ENCODE peak calls at places on chromosomes 4 and X, in eight cellular contexts. B is Ammon's horn; C is activated gamma-delta T cell treated with Interleukin-2 at 50 U/mL for 16 hours; F is NCI-H1105; G is activated CD8-positive, alpha-beta memory T cell treated with anti-CD3 and anti-CD28 coated beads, Interleukin-2, amount 50 U/mL, for 48 hours; U is pancreas; Y is AML-193; X is hypothalamus. Z is an unnamed sample.

GRCh38 chr4:114281561-114281960 is 302.1 kb upstream of the ARSJ start:
- DNase-seq in B (no peak), C (no peak), F (no peak), G (no peak), U (no peak), Y (no peak), X (no peak), Z (no peak)

GRCh38 chrX:117990438-117990837 is 126.2 kb downstream of the KLHL13 start:
- DNase-seq in B (no peak), C (no peak), F (no peak), G (no peak), U (no peak), Y (no peak), X (no peak), Z (no peak)

GRCh38 chr4:168942985-168943384 is 67.1 kb downstream of the CBR4 start:
- DNase-seq in B (no peak), C (no peak), F (no peak), G (no peak), U (no peak), Y (no peak), X (no peak), Z (no peak)

GRCh38 chrX:121365572-121366161 is 318.3 kb downstream of the GLUD2 start:
- DNase-seq in B (no peak), C (no peak), F (no peak), G (no peak), U (no peak), Y (no peak), X (no peak), Z (no peak)

GRCh38 chrX:15750611-15751159 is 12.6 kb downstream of the CA5B start:
- DNase-seq in B (no peak), C (no peak), F (no peak), G (peak), U (no peak), Y (no peak), X (no peak), Z (no peak)

GRCh38 chr4:46267866-46268265 is 122.1 kb downstream of the GABRA2 start:
- DNase-seq in B (no peak), C (no peak), F (no peak), G (no peak), U (no peak), Y (no peak), X (no peak), Z (no peak)

GRCh38 chrX:1393871-1394615 is 2.1 kb upstream of the SLC25A6 start:
- DNase-seq in B (no peak), C (no peak), F (no peak), G (no peak), U (no peak), Y (no peak), X (no peak), Z (no peak)

GRCh38 chr4:182126096-182126495 is 117.1 kb upstream of the TENM3 start:
- DNase-seq in B (no peak), C (no peak), F (no peak), G (no peak), U (no peak), Y (no peak), X (no peak), Z (no peak)

GRCh38 chrX:15441464-15441863 is 51.7 kb downstream of the PIR start:
- DNase-seq in B (no peak), C (no peak), F (no peak), G (no peak), U (no peak), Y (no peak), X (no peak), Z (no peak)

GRCh38 chrX:10110316-10110932 is 46.4 kb upstream of the CLCN4 start:
- DNase-seq in B (no peak), C (no peak), F (no peak), G (no peak), U (no peak), Y (no peak), X (no peak), Z (no peak)

GRCh38 chr4:1900624-1901023 is 29.4 kb downstream of the NSD2 start:
- DNase-seq in B (no peak), C (no peak), F (no peak), G (no peak), U (no peak), Y (no peak), X (no peak), Z (no peak)

GRCh38 chr4:156291317-156291716 is 337.7 kb upstream of the CTSO start:
- DNase-seq in B (no peak), C (no peak), F (no peak), G (no peak), U (no peak), Y (no peak), X (no peak), Z (no peak)

GRCh38 chr4:98720871-98721480 is 62.6 kb upstream of the TSPAN5 start:
- DNase-seq in B (no peak), C (no peak), F (no peak), G (no peak), U (no peak), Y (no peak), X (no peak), Z (no peak)

GRCh38 chrX:37834937-37835336 is 12.4 kb downstream of the DYNLT3 start:
- DNase-seq in B (peak), C (no peak), F (no peak), G (no peak), U (no peak), Y (no peak), X (no peak), Z (no peak)

GRCh38 chrX:115449742-115450141 is 111.2 kb upstream of the PLS3 start:
- DNase-seq in B (no peak), C (no peak), F (no peak), G (no peak), U (peak), Y (no peak), X (no peak), Z (no peak)

GRCh38 chr4:106869551-106869950 is 166.6 kb downstream of the DKK2 start:
- DNase-seq in B (no peak), C (no peak), F (no peak), G (no peak), U (no peak), Y (no peak), X (no peak), Z (no peak)

GRCh38 chr4:24949970-24950369 is 37.1 kb upstream of the CCDC149 start:
- DNase-seq in B (no peak), C (no peak), F (no peak), G (no peak), U (no peak), Y (no peak), X (no peak), Z (no peak)

GRCh38 chr4:6983500-6984142 is 59.6 kb upstream of the TADA2B start:
- DNase-seq in B (no peak), C (no peak), F (no peak), G (no peak), U (no peak), Y (peak), X (no peak), Z (no peak)

GRCh38 chrX:154068560-154068959 is 29.0 kb downstream of the MECP2 start:
- DNase-seq in B (no peak), C (no peak), F (no peak), G (no peak), U (no peak), Y (peak), X (no peak), Z (no peak)

GRCh38 chrX:73838123-73838522 is 275.1 kb downstream of the CHIC1 start:
- DNase-seq in B (no peak), C (no peak), F (no peak), G (no peak), U (no peak), Y (no peak), X (no peak), Z (no peak)

GRCh38 chr4:67459164-67459563 is 86.1 kb downstream of the CENPC start:
- DNase-seq in B (no peak), C (no peak), F (no peak), G (no peak), U (no peak), Y (no peak), X (no peak), Z (no peak)

GRCh38 chr4:112938461-112939058 is 110.9 kb upstream of the ANK2 start:
- DNase-seq in B (peak), C (no peak), F (peak), G (no peak), U (no peak), Y (peak), X (no peak), Z (no peak)

GRCh38 chr4:168614316-168615057 is 117.6 kb downstream of the PALLD start:
- DNase-seq in B (no peak), C (no peak), F (no peak), G (no peak), U (no peak), Y (no peak), X (no peak), Z (no peak)

GRCh38 chr4:76951333-76952033 is 1.9 kb downstream of the SEPTIN11 start:
- DNase-seq in B (no peak), C (no peak), F (no peak), G (no peak), U (no peak), Y (no peak), X (no peak), Z (no peak)

Z was measured in naive thymus-derived CD8-positive, alpha-beta T cell.